ENCODE peak calls at places on chromosomes 6 and 20, in eight cellular contexts. C is GM03348, Z is AG08395, F is T follicular helper cell, Y is left ventricle myocardium superior, J is NCI-H748 treated with DMSO at 0.1 percent for 48 hours, A is LoVo, B is ELR. D is an unnamed sample.

GRCh38 chr6:2807342-2808090 is 34.1 kb downstream of the SERPINB1 start:
- DNase-seq in Y (no peak), F (no peak), Z (no peak), C (no peak), B (no peak), A (no peak), J (no peak), D (no peak)

GRCh38 chr20:19783966-19784401 is 25.9 kb downstream of the RIN2 start:
- DNase-seq in J (no peak), Z (no peak), C (peak; percentile 21), B (peak; percentile 71), F (no peak), Y (peak; percentile 68), A (no peak), D (peak; percentile 58)

GRCh38 chr6:126721581-126722145 is 381.7 kb downstream of the CENPW start:
- DNase-seq in Z (peak; percentile 63), C (peak; percentile 73), Y (no peak), B (peak; percentile 91), F (no peak), J (no peak), A (no peak), D (no peak)

GRCh38 chr6:132368916-132369481 is 32.3 kb downstream of the MOXD1 start:
- DNase-seq in Z (no peak), C (no peak), F (no peak), B (peak; percentile 51), A (no peak), Y (no peak), J (no peak), D (no peak)

GRCh38 chr6:15265787-15266186 is 19.9 kb downstream of the JARID2 start:
- DNase-seq in C (peak; percentile 31), J (no peak), B (no peak), Z (no peak), A (no peak), Y (no peak), F (no peak), D (no peak)

GRCh38 chr20:23350855-23351838 is 556 bp downstream of the NXT1 start:
- DNase-seq in F (peak; percentile 55), B (peak; percentile 59), Y (peak; percentile 59), C (peak; percentile 36), A (peak; percentile 38), Z (peak; percentile 18), J (peak; percentile 68), D (peak; percentile 5)

GRCh38 chr6:15447546-15448232 is 201.8 kb downstream of the JARID2 start:
- DNase-seq in J (no peak), Z (no peak), A (no peak), F (no peak), C (no peak), B (no peak), Y (no peak), D (peak; percentile 21)

GRCh38 chr6:89433637-89434499 is 916 bp downstream of the ANKRD6 start:
- DNase-seq in B (no peak), Z (no peak), A (no peak), Y (peak; percentile 51), C (no peak), F (no peak), J (peak; percentile 30), D (peak; percentile 44)

GRCh38 chr6:82249381-82250253 is 2.1 kb upstream of the IBTK start:
- DNase-seq in A (no peak), F (no peak), J (no peak), Z (no peak), Y (no peak), B (no peak), C (no peak), D (no peak)

GRCh38 chr20:62624325-62624690 is 18.0 kb upstream of the SLCO4A1 start:
- DNase-seq in Y (no peak), A (no peak), Z (no peak), B (no peak), F (no peak), J (no peak), C (no peak), D (no peak)

GRCh38 chr6:43972915-43973304 is 154.3 kb downstream of the MRPL14 start:
- DNase-seq in F (no peak), A (no peak), Y (peak; percentile 92), Z (peak; percentile 90), J (no peak), C (peak; percentile 79), B (peak; percentile 90), D (no peak)

GRCh38 chr6:134642217-134642616 is 307.7 kb downstream of the ALDH8A1 start:
- DNase-seq in B (no peak), Y (no peak), F (no peak), C (no peak), J (no peak), Z (peak; percentile 12), A (no peak), D (no peak)

D was measured in NCI-H2081.